ENCODE peak calls at places on chromosomes 1 and 21, in nine cellular contexts. One of them, this sample, is unnamed.

GRCh38 chr1:180254854-180255253 is 24.8 kb downstream of the LHX4 start:
- DNase-seq in EL: no peak
- DNase-seq in retina: peak
- DNase-seq in stimulated activated CD4-positive, alpha-beta T cell treated with anti-CD3 and anti-CD28 coated beads, Interleukin-1b, Interleukin-23, amount 100 ng/mL, for 4 hours: no peak
- DNase-seq in GM19239: no peak
- DNase-seq in GM12891: no peak
- DNase-seq in esophagus muscularis mucosa: no peak
- DNase-seq in ELR: no peak
- DNase-seq in EH: no peak
- DNase-seq in this sample: no peak

GRCh38 chr1:24805534-24806301 is 60.5 kb downstream of the CLIC4 start:
- DNase-seq in EH: peak
- DNase-seq in ELR: peak
- DNase-seq in EL: peak
- DNase-seq in esophagus muscularis mucosa: no peak
- DNase-seq in retina: no peak
- DNase-seq in GM12891: no peak
- DNase-seq in stimulated activated CD4-positive, alpha-beta T cell treated with anti-CD3 and anti-CD28 coated beads, Interleukin-1b, Interleukin-23, amount 100 ng/mL, for 4 hours: no peak
- DNase-seq in GM19239: no peak
- DNase-seq in this sample: peak

GRCh38 chr21:34202553-34203332 is 129.4 kb downstream of the MRPS6 start:
- DNase-seq in esophagus muscularis mucosa: no peak
- DNase-seq in ELR: no peak
- DNase-seq in GM12891: no peak
- DNase-seq in EH: no peak
- DNase-seq in GM19239: no peak
- DNase-seq in EL: no peak
- DNase-seq in retina: peak
- DNase-seq in stimulated activated CD4-positive, alpha-beta T cell treated with anti-CD3 and anti-CD28 coated beads, Interleukin-1b, Interleukin-23, amount 100 ng/mL, for 4 hours: no peak
- DNase-seq in this sample: no peak

GRCh38 chr1:228009828-228010775 is 3.3 kb downstream of the WNT3A start:
- DNase-seq in EL: no peak
- DNase-seq in retina: peak
- DNase-seq in esophagus muscularis mucosa: peak
- DNase-seq in GM19239: no peak
- DNase-seq in ELR: no peak
- DNase-seq in GM12891: no peak
- DNase-seq in stimulated activated CD4-positive, alpha-beta T cell treated with anti-CD3 and anti-CD28 coated beads, Interleukin-1b, Interleukin-23, amount 100 ng/mL, for 4 hours: no peak
- DNase-seq in EH: no peak
- DNase-seq in this sample: no peak

GRCh38 chr1:105632342-105633196 is 1423.9 kb upstream of the PRMT6 start:
- DNase-seq in EL: no peak
- DNase-seq in retina: no peak
- DNase-seq in GM19239: no peak
- DNase-seq in stimulated activated CD4-positive, alpha-beta T cell treated with anti-CD3 and anti-CD28 coated beads, Interleukin-1b, Interleukin-23, amount 100 ng/mL, for 4 hours: no peak
- DNase-seq in ELR: no peak
- DNase-seq in GM12891: no peak
- DNase-seq in EH: no peak
- DNase-seq in esophagus muscularis mucosa: no peak
- DNase-seq in this sample: no peak

GRCh38 chr1:164638506-164639202 is 79.7 kb downstream of the PBX1 start:
- DNase-seq in ELR: no peak
- DNase-seq in EL: no peak
- DNase-seq in retina: peak
- DNase-seq in GM12891: no peak
- DNase-seq in EH: no peak
- DNase-seq in esophagus muscularis mucosa: no peak
- DNase-seq in GM19239: no peak
- DNase-seq in stimulated activated CD4-positive, alpha-beta T cell treated with anti-CD3 and anti-CD28 coated beads, Interleukin-1b, Interleukin-23, amount 100 ng/mL, for 4 hours: no peak
- DNase-seq in this sample: no peak

GRCh38 chr1:150808134-150808533 is at the start of gene CTSK:
- DNase-seq in esophagus muscularis mucosa: no peak
- DNase-seq in GM19239: no peak
- DNase-seq in GM12891: no peak
- DNase-seq in retina: no peak
- DNase-seq in EL: peak
- DNase-seq in ELR: peak
- DNase-seq in EH: peak
- DNase-seq in stimulated activated CD4-positive, alpha-beta T cell treated with anti-CD3 and anti-CD28 coated beads, Interleukin-1b, Interleukin-23, amount 100 ng/mL, for 4 hours: no peak
- DNase-seq in this sample: no peak

GRCh38 chr1:40664167-40664537 is 1.3 kb downstream of the RIMS3 start:
- DNase-seq in esophagus muscularis mucosa: no peak
- DNase-seq in EL: no peak
- DNase-seq in GM12891: no peak
- DNase-seq in retina: no peak
- DNase-seq in ELR: no peak
- DNase-seq in GM19239: no peak
- DNase-seq in stimulated activated CD4-positive, alpha-beta T cell treated with anti-CD3 and anti-CD28 coated beads, Interleukin-1b, Interleukin-23, amount 100 ng/mL, for 4 hours: no peak
- DNase-seq in EH: no peak
- DNase-seq in this sample: no peak

GRCh38 chr1:164703971-164704411 is 145.0 kb downstream of the PBX1 start:
- DNase-seq in EH: no peak
- DNase-seq in ELR: no peak
- DNase-seq in stimulated activated CD4-positive, alpha-beta T cell treated with anti-CD3 and anti-CD28 coated beads, Interleukin-1b, Interleukin-23, amount 100 ng/mL, for 4 hours: no peak
- DNase-seq in GM19239: no peak
- DNase-seq in EL: no peak
- DNase-seq in GM12891: no peak
- DNase-seq in retina: no peak
- DNase-seq in esophagus muscularis mucosa: no peak
- DNase-seq in this sample: no peak